ENCODE peak calls at places on chromosomes 1 and 21, in four cellular contexts. Y is fibroblast of lung, D is neural progenitor cell, N is endothelial cell of umbilical vein. W is an unnamed sample.

GRCh38 chr1:64956733-64957441 is 9.5 kb downstream of the JAK1 start:
- DNase-seq in Y (no peak), N (no peak), D (no peak), W (no peak)

GRCh38 chr1:6052543-6053205 is 7.0 kb downstream of the KCNAB2 start:
- DNase-seq in Y (peak), N (peak), D (peak), W (peak)

GRCh38 chr1:247824023-247824422 is at the start of gene OR14A16:
- DNase-seq in N (no peak), D (no peak), Y (no peak), W (no peak)

GRCh38 chr1:44664730-44665370 is 9.4 kb downstream of the TMEM53 start:
- DNase-seq in D (no peak), Y (no peak), N (no peak), W (no peak)

GRCh38 chr1:73105755-73106154 is 823.4 kb upstream of the NEGR1 start:
- DNase-seq in Y (no peak), N (no peak), D (no peak), W (no peak)

GRCh38 chr1:206467915-206468314 is 2.4 kb upstream of the IKBKE start:
- DNase-seq in N (no peak), Y (no peak), D (no peak), W (no peak)

GRCh38 chr1:171257207-171258052 is 9.1 kb downstream of the FMO1 start:
- DNase-seq in D (no peak), Y (peak), N (no peak), W (peak)

GRCh38 chr1:24872446-24872845 is 57.6 kb downstream of the RUNX3 start:
- DNase-seq in D (no peak), Y (no peak), N (no peak), W (no peak)

GRCh38 chr1:94816030-94816429 is 4.1 kb upstream of the SLC44A3 start:
- DNase-seq in D (no peak), Y (no peak), N (no peak), W (no peak)

GRCh38 chr1:109615879-109616278 is 3.5 kb downstream of the GNAT2 start:
- DNase-seq in D (no peak), N (peak), Y (no peak), W (no peak)

GRCh38 chr1:155463865-155464264 is 98.7 kb downstream of the ASH1L start:
- DNase-seq in D (no peak), N (no peak), Y (peak), W (peak)

GRCh38 chr1:244224487-244225430 is 173.7 kb downstream of the ZBTB18 start:
- DNase-seq in D (no peak), Y (peak), N (no peak), W (no peak)

GRCh38 chr1:34582356-34582755 is 172.5 kb upstream of the GJB5 start:
- DNase-seq in D (no peak), Y (no peak), N (no peak), W (no peak)

GRCh38 chr1:66705100-66705499 is 47.2 kb upstream of the DYNLT5 start:
- DNase-seq in D (no peak), N (peak), Y (no peak), W (no peak)

GRCh38 chr1:162056043-162056442 is 13.4 kb upstream of the NOS1AP start:
- DNase-seq in Y (peak), N (peak), D (peak), W (peak)

GRCh38 chr1:32701951-32702598 is 495 bp downstream of the SYNC start:
- DNase-seq in D (peak), N (peak), Y (peak), W (no peak)

GRCh38 chr1:225815526-225816178 is 5.7 kb downstream of the EPHX1 start:
- DNase-seq in N (no peak), D (peak), Y (no peak), W (no peak)

GRCh38 chr1:54794401-54795099 is 6.6 kb downstream of the TTC22 start:
- DNase-seq in D (no peak), N (no peak), Y (no peak), W (peak)

GRCh38 chr1:109432336-109432735 is 6.1 kb upstream of the PSMA5 start:
- DNase-seq in D (no peak), N (no peak), Y (peak), W (no peak)

GRCh38 chr1:240093120-240093961 is 1.7 kb downstream of the FMN2 start:
- DNase-seq in D (peak), Y (no peak), N (no peak), W (no peak)

GRCh38 chr1:31602081-31602480 is 15.4 kb upstream of the HCRTR1 start:
- DNase-seq in Y (no peak), D (no peak), N (no peak), W (no peak)

GRCh38 chr21:44878053-44878982 is 4.8 kb upstream of the PTTG1IP start:
- DNase-seq in N (peak), Y (peak), D (no peak), W (no peak)

GRCh38 chr1:37147906-37148305 is 113.6 kb upstream of the GRIK3 start:
- DNase-seq in Y (no peak), D (no peak), N (no peak), W (no peak)

GRCh38 chr1:89305493-89305892 is 32.8 kb upstream of the GBP5 start:
- DNase-seq in D (no peak), N (no peak), Y (no peak), W (no peak)

GRCh38 chr1:209689484-209689883 is 14.3 kb downstream of the G0S2 start:
- DNase-seq in N (no peak), Y (no peak), D (no peak), W (peak)

GRCh38 chr1:63326473-63327380 is 4.4 kb downstream of the FOXD3 start:
- DNase-seq in D (peak), Y (peak), N (peak), W (no peak)

GRCh38 chr1:201171063-201172036 is 17.1 kb upstream of the TMEM9 start:
- DNase-seq in Y (peak), D (peak), N (peak), W (no peak)

GRCh38 chr1:163361123-163361934 is 39.6 kb downstream of the NUF2 start:
- DNase-seq in N (no peak), Y (peak), D (peak), W (peak)

GRCh38 chr21:37348664-37349063 is 17.9 kb upstream of the DYRK1A start:
- DNase-seq in Y (peak), N (peak), D (peak), W (no peak)

GRCh38 chr21:26125433-26126167 is 45.0 kb downstream of the APP start:
- DNase-seq in D (no peak), N (no peak), Y (no peak), W (no peak)

GRCh38 chr1:56295949-56296929 is 283.1 kb downstream of the PLPP3 start:
- DNase-seq in N (no peak), D (no peak), Y (no peak), W (no peak)

GRCh38 chr1:54502342-54502741 is 45.7 kb upstream of the ACOT11 start:
- DNase-seq in N (no peak), Y (no peak), D (no peak), W (no peak)

GRCh38 chr1:227952374-227953021 is 4.8 kb upstream of the WNT9A start:
- DNase-seq in Y (no peak), N (no peak), D (no peak), W (no peak)

GRCh38 chr1:99992044-99992722 is 22.4 kb downstream of the SLC35A3 start:
- DNase-seq in D (no peak), N (no peak), Y (no peak), W (no peak)

GRCh38 chr1:95233321-95233736 is 681 bp upstream of the RWDD3 start:
- DNase-seq in N (peak), Y (peak), D (peak), W (no peak)

GRCh38 chr1:31183927-31184554 is 55.6 kb downstream of the NKAIN1 start:
- DNase-seq in N (peak), Y (peak), D (peak), W (no peak)

GRCh38 chr1:44660176-44660575 is 14.1 kb downstream of the TMEM53 start:
- DNase-seq in N (no peak), Y (peak), D (no peak), W (no peak)

GRCh38 chr1:11125931-11126330 is 26.3 kb upstream of the EXOSC10 start:
- DNase-seq in D (no peak), N (no peak), Y (no peak), W (no peak)

GRCh38 chr1:99598738-99599411 is 47.0 kb upstream of the PALMD start:
- DNase-seq in D (no peak), Y (no peak), N (peak), W (no peak)

GRCh38 chr21:42191978-42192595 is 26.9 kb upstream of the ABCG1 start:
- DNase-seq in D (no peak), N (no peak), Y (no peak), W (peak)
- H3K9ac ChIP-seq in D (no peak), N (no peak), Y (no peak), W (no peak)

DNA sequence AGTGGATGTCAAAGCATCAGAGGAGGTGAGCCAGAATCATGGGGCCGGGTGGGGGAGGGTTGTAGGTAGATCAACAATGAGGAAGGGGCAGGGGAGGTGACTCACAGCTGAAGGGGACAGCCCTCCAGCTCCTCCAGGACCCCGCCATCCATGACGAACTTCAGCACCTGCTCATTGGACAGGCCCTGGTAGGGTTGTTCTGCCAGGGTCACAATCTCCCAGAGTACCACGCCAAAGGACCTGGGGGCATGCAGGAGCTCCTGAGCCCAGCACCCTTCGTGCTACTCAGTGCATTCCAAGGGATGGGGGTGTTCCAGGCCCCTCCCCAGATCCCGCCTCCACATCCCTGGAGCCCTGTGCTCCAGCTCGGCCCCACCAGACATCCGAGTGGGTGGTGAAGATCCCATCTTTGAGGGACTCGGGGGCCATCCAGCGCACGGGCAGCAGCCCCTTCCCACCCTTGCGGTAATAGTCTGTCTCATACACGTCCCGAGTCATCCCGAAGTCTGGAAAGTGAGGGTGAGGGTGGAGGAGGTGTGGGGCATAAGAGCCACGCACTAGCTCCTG is 17.5 kb downstream of the INSRR start:
- DNase-seq in Y (no peak), D (no peak), N (no peak), W (no peak)
- TF ChIP-seq EZH2 in Y (no peak), D (no peak), N (no peak), W (no peak)

GRCh38 chr1:38296047-38296446 is 249.5 kb upstream of the POU3F1 start:
- DNase-seq in Y (no peak), N (no peak), D (no peak), W (no peak)
- TF ChIP-seq CTCF in Y (no peak), N (no peak), D (no peak), W (no peak)

GRCh38 chr1:70420320-70420719 is 9.3 kb downstream of the CTH start:
- DNase-seq in Y (no peak), D (peak), N (no peak), W (no peak)
- H3K9ac ChIP-seq in Y (no peak), D (no peak), N (no peak), W (no peak)

GRCh38 chr1:118993712-118994049 is 5.5 kb upstream of the TBX15 start:
- DNase-seq in Y (no peak), N (no peak), D (no peak), W (no peak)
- TF ChIP-seq EZH2 in Y (no peak), N (no peak), D (no peak), W (no peak)

GRCh38 chr1:76867342-76868130 is at the start of gene ST6GALNAC5:
- DNase-seq in Y (peak), N (peak), D (peak), W (peak)
- TF ChIP-seq CTCF in Y (peak), N (no peak), D (peak), W (no peak)

GRCh38 chr21:35136106-35136505 is 87.0 kb upstream of the RUNX1 start:
- DNase-seq in Y (no peak), D (no peak), N (no peak), W (no peak)
- H3K9ac ChIP-seq in Y (no peak), D (no peak), N (no peak), W (peak)

W was measured in mammary epithelial cell.